ENCODE peak calls at places on chromosome 5, in six cellular contexts. J is H1, S is GM12892, N is K562, Y is HepG2, V is GM12878. M is an unnamed sample.

GRCh38 chr5:174589011-174589410 is 135.4 kb upstream of the MSX2 start:
- DNase-seq in J (no peak), S (no peak), N (no peak), Y (no peak), V (no peak), M (no peak)

GRCh38 chr5:59042683-59043082 is 459.8 kb downstream of the RAB3C start:
- DNase-seq in J (no peak), S (no peak), N (no peak), Y (no peak), V (no peak), M (no peak)

GRCh38 chr5:60463179-60463868 is 236.6 kb downstream of the DEPDC1B start:
- DNase-seq in J (no peak), S (no peak), N (no peak), Y (peak), V (no peak), M (no peak)

GRCh38 chr5:15620501-15620900 is 120.5 kb downstream of the FBXL7 start:
- DNase-seq in J (no peak), S (no peak), N (no peak), Y (no peak), V (no peak), M (no peak)

GRCh38 chr5:67401166-67401565 is 204.6 kb upstream of the CD180 start:
- DNase-seq in J (no peak), S (no peak), N (no peak), Y (no peak), V (no peak), M (no peak)

GRCh38 chr5:44364097-44364496 is 25.1 kb downstream of the FGF10 start:
- DNase-seq in J (no peak), S (no peak), N (no peak), Y (no peak), V (no peak), M (no peak)

GRCh38 chr5:2166979-2167377 is 284.3 kb upstream of the IRX4 start:
- DNase-seq in J (no peak), S (no peak), N (no peak), Y (no peak), V (no peak), M (no peak)

GRCh38 chr5:154202379-154203260 is 12.1 kb downstream of the GALNT10 start:
- DNase-seq in J (no peak), S (peak), N (peak), Y (no peak), V (no peak), M (peak)

GRCh38 chr5:157598350-157598936 is 22.9 kb upstream of the ADAM19 start:
- DNase-seq in J (no peak), S (no peak), N (no peak), Y (no peak), V (no peak), M (no peak)

GRCh38 chr5:91280942-91281269 is 102.2 kb downstream of the ARRDC3 start:
- DNase-seq in J (no peak), S (no peak), N (no peak), Y (no peak), V (no peak), M (no peak)

GRCh38 chr5:94908889-94909480 is 290.5 kb downstream of the SLF1 start:
- DNase-seq in J (no peak), S (no peak), N (peak), Y (peak), V (no peak), M (no peak)

GRCh38 chr5:151708126-151708525 is 21.4 kb upstream of the SPARC start:
- DNase-seq in J (no peak), S (no peak), N (no peak), Y (peak), V (no peak), M (no peak)

GRCh38 chr5:179264053-179264540 is 81.2 kb downstream of the ADAMTS2 start:
- DNase-seq in J (peak), S (no peak), N (no peak), Y (no peak), V (no peak), M (no peak)

GRCh38 chr5:143554194-143554717 is 150.8 kb upstream of the NR3C1 start:
- DNase-seq in J (no peak), S (no peak), N (no peak), Y (no peak), V (no peak), M (no peak)

GRCh38 chr5:156802501-156802900 is 47.6 kb upstream of the PPP1R2B start:
- DNase-seq in J (no peak), S (no peak), N (no peak), Y (no peak), V (no peak), M (no peak)

GRCh38 chr5:616342-617039 is 4.4 kb downstream of the CEP72 start:
- DNase-seq in J (no peak), S (no peak), N (peak), Y (no peak), V (no peak), M (no peak)

GRCh38 chr5:146540421-146540820 is 24.4 kb upstream of the GPR151 start:
- DNase-seq in J (no peak), S (no peak), N (no peak), Y (no peak), V (no peak), M (no peak)

GRCh38 chr5:36377192-36377591 is 75.5 kb upstream of the RANBP3L start:
- DNase-seq in J (no peak), S (no peak), N (no peak), Y (no peak), V (no peak), M (no peak)

GRCh38 chr5:42991477-42992034 is 48.6 kb downstream of the ANXA2R start:
- DNase-seq in J (no peak), S (no peak), N (no peak), Y (no peak), V (no peak), M (peak)

GRCh38 chr5:110356687-110357086 is 369.8 kb downstream of the TMEM232 start:
- DNase-seq in J (no peak), S (no peak), N (no peak), Y (no peak), V (no peak), M (no peak)

GRCh38 chr5:142404046-142404477 is 79.2 kb upstream of the SPRY4 start:
- DNase-seq in J (no peak), S (no peak), N (no peak), Y (no peak), V (no peak), M (no peak)

GRCh38 chr5:669111-669841 is 23.9 kb downstream of the TPPP start:
- DNase-seq in J (peak), S (no peak), N (peak), Y (peak), V (no peak), M (peak)

GRCh38 chr5:76114192-76114795 is 31.1 kb downstream of the SV2C start:
- DNase-seq in J (no peak), S (no peak), N (no peak), Y (no peak), V (no peak), M (no peak)

GRCh38 chr5:31935702-31936347 is 238.3 kb downstream of the GOLPH3 start:
- DNase-seq in J (no peak), S (no peak), N (no peak), Y (no peak), V (no peak), M (no peak)

GRCh38 chr5:98365126-98365525 is 408.3 kb upstream of the RGMB start:
- DNase-seq in J (no peak), S (no peak), N (no peak), Y (no peak), V (no peak), M (no peak)

GRCh38 chr5:14445581-14446290 is 135.9 kb upstream of the OTULINL start:
- DNase-seq in J (no peak), S (no peak), N (no peak), Y (no peak), V (no peak), M (no peak)

GRCh38 chr5:6729400-6730310 is 16.4 kb downstream of the TENT4A start:
- DNase-seq in J (no peak), S (no peak), N (no peak), Y (no peak), V (no peak), M (no peak)

GRCh38 chr5:32325067-32325466 is 12.3 kb upstream of the MTMR12 start:
- DNase-seq in J (no peak), S (peak), N (no peak), Y (no peak), V (no peak), M (peak)

GRCh38 chr5:3602713-3603502 is 7.3 kb downstream of the IRX1 start:
- DNase-seq in J (peak), S (no peak), N (peak), Y (peak), V (no peak), M (no peak)

GRCh38 chr5:75031366-75031765 is 21.0 kb downstream of the GCNT4 start:
- DNase-seq in J (no peak), S (no peak), N (no peak), Y (no peak), V (no peak), M (no peak)

GRCh38 chr5:67156976-67157583 is 39.5 kb downstream of the CD180 start:
- DNase-seq in J (no peak), S (no peak), N (peak), Y (peak), V (no peak), M (peak)

GRCh38 chr5:1568201-1568979 is 44.6 kb upstream of the LPCAT1 start:
- DNase-seq in J (no peak), S (no peak), N (no peak), Y (peak), V (no peak), M (no peak)

GRCh38 chr5:1563051-1563461 is 39.3 kb upstream of the LPCAT1 start:
- DNase-seq in J (no peak), S (no peak), N (peak), Y (no peak), V (no peak), M (no peak)

GRCh38 chr5:173825215-173825865 is 62.8 kb upstream of the CPEB4 start:
- DNase-seq in J (no peak), S (no peak), N (no peak), Y (peak), V (no peak), M (no peak)

DNA sequence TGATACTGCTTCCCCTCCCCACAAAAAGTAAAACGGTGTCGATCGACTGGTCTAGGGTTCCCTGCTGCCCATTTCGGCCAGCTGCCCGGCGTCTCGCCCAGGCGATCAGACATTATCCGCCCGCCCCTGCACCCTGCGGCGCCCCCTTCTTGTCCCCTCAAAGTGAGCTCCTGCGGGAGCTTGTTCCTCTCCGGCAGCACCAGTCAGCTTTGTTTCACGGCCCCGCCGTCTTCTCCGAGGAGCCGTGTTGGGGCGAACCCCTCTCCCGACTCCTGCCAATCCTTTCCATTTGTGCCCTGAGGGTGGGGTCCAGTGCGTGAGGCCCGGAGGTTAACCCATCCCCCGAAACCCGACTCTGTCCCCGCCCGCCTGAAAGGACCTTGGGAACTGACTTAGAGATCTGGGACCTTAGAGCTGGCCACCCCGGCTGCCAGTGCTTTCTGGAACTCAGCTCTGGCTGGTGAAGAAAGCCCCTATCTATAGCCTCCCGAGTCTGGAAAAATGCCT is 518 bp downstream of the UBE2B start:
- DNase-seq in J (peak), S (peak), N (peak), Y (peak), V (no peak), M (peak)
- TF ChIP-seq POLR2A in J (peak), S (no peak), N (no peak), Y (peak), V (no peak), M (no peak)

GRCh38 chr5:132999246-132999645 is 27.1 kb downstream of the ZCCHC10 start:
- DNase-seq in J (no peak), S (no peak), N (no peak), Y (no peak), V (no peak), M (no peak)
- TF ChIP-seq TAF1 in J (no peak), S (no peak), N (no peak), Y (no peak), V (no peak), M (no peak)

DNA sequence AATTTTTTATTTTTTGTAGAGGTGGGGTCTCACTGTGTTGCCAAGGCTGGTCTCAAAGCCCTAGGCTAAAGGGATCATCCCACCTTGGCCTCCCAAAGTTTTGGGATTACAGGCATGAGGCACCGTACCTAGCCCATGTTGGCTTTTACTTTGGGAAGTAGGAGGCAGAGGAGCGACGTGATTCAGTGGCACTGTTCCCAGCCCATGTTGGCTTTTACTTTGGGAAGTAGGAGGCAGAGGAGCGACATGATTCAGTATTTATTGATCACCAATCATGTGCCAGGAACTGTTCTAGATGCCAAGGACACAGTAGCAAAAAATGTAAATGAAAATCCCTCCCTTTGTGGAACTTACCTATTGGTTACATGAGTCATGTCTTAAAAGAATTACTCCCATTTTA is 18.3 kb downstream of the SNX24 start:
- DNase-seq in J (no peak), S (no peak), N (no peak), Y (no peak), V (no peak), M (no peak)
- TF ChIP-seq POLR2AphosphoS5 in J (no peak), S (no peak), N (no peak), Y (no peak), V (no peak), M (no peak)

GRCh38 chr5:41869739-41870620 is at the start of gene OXCT1:
- DNase-seq in J (peak), S (peak), N (peak), Y (peak), V (peak), M (peak)
- TF ChIP-seq POLR2A in J (peak), S (peak), N (peak), Y (no peak), V (peak), M (peak)

GRCh38 chr5:99900302-99900811 is 634.8 kb upstream of the FAM174A start:
- DNase-seq in J (no peak), S (no peak), N (no peak), Y (no peak), V (no peak), M (no peak)

DNA sequence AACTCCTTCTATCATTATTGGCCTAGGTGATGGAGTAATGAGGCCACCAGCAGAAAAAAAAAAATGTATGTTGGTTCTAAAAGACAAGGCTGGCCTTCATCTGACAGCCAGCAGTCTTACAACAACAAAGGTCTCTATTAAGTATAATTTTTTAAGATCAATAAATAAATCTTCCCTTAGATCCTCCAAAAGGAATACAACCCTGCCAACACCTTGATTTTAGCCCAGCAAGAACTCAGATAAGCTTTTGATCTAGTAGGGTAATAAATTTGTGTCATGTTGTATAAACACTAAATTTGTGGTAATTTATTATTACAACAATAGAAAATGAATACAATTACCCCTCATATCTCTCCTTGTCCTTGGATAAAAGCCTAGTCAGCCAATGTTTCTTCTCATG is 633.2 kb upstream of the FAM174A start:
- DNase-seq in J (no peak), S (no peak), N (no peak), Y (no peak), V (no peak), M (no peak)
- TF ChIP-seq TAF1 in J (no peak), S (no peak), N (no peak), Y (no peak), V (no peak), M (no peak)

DNA sequence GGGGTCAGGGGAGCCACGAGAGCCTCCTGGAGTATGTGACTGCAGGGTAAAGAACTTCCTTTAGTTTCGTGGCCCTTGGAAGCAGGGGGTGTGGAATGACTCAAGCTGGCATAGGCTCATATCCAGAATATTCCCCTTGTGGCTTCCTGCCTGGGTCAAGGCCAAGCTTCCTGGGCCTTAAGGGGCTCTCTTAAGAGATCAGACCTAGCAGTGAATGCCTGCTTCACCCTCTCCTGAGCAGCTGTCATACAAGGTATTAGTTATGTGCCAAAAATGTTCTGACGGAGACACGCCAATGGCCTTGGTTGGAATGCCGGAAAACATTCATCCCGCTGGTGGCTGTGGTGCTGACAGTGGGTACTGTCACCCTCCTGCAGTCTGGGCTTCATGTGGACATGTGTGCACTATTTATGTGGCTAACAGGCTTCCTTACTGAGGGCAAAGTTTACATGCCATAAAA is 157.0 kb downstream of the MACROH2A1 start:
- DNase-seq in J (peak), S (no peak), N (no peak), Y (no peak), V (no peak), M (no peak)
- TF ChIP-seq POLR2AphosphoS5 in J (no peak), S (no peak), N (no peak), Y (no peak), V (no peak), M (no peak)

M was measured in GM12891.